ENCODE peak calls at places on chromosomes 6 and 20, in ten cellular contexts. P is HS-5, W is left colon, G is tibial artery, O is prostate gland, D is NCI-H2081 treated with DMSO at 0.1 percent for 48 hours, Z is AG08396, A is GM20000, L is GDM1, B is EL. Q is an unnamed sample.

GRCh38 chr20:13322621-13323020 is 101.5 kb downstream of the ISM1 start:
- DNase-seq in P (no peak), W (no peak), G (no peak), O (no peak), D (no peak), Z (no peak), A (no peak), L (no peak), B (no peak), Q (no peak)

GRCh38 chr6:43705996-43706395 is 18.4 kb upstream of the MRPS18A start:
- DNase-seq in P (no peak), W (no peak), G (no peak), O (no peak), D (no peak), Z (no peak), A (no peak), L (peak; percentile 12), B (no peak), Q (no peak)

GRCh38 chr20:54221383-54221782 is 13.5 kb downstream of the PFDN4 start:
- DNase-seq in P (no peak), W (no peak), G (no peak), O (no peak), D (no peak), Z (no peak), A (no peak), L (no peak), B (no peak), Q (no peak)

GRCh38 chr6:32945106-32945761 is 4.4 kb upstream of the HLA-DMB start:
- DNase-seq in P (no peak), W (peak; percentile 62), G (no peak), O (no peak), D (no peak), Z (peak; percentile 49), A (no peak), L (no peak), B (no peak), Q (peak; percentile 20)

GRCh38 chr6:158057213-158057987 is 75.7 kb downstream of the SYNJ2 start:
- DNase-seq in P (peak; percentile 96), W (no peak), G (peak; percentile 38), O (no peak), D (no peak), Z (peak; percentile 77), A (no peak), L (no peak), B (peak; percentile 97), Q (no peak)

GRCh38 chr6:123904228-123904627 is 100.6 kb downstream of the NKAIN2 start:
- DNase-seq in P (no peak), W (no peak), G (no peak), O (no peak), D (no peak), Z (no peak), A (no peak), L (no peak), B (no peak), Q (no peak)

GRCh38 chr20:48619126-48620101 is 208.4 kb downstream of the PREX1 start:
- DNase-seq in P (no peak), W (peak; percentile 38), G (no peak), O (no peak), D (no peak), Z (no peak), A (no peak), L (no peak), B (peak; percentile 30), Q (no peak)

GRCh38 chr6:5167501-5167900 is 82.4 kb downstream of the PPP1R3G start:
- DNase-seq in P (no peak), W (no peak), G (no peak), O (no peak), D (no peak), Z (no peak), A (no peak), L (no peak), B (peak; percentile 21), Q (no peak)

GRCh38 chr6:160054913-160055312 is 66.7 kb upstream of the SLC22A1 start:
- DNase-seq in P (no peak), W (no peak), G (no peak), O (no peak), D (no peak), Z (no peak), A (no peak), L (no peak), B (no peak), Q (no peak)

GRCh38 chr6:44094403-44095242 is 32.6 kb downstream of the MRPL14 start:
- DNase-seq in P (no peak), W (no peak), G (no peak), O (no peak), D (no peak), Z (no peak), A (no peak), L (no peak), B (no peak), Q (no peak)

Q was measured in thyroid gland.